ENCODE peak calls at places on chromosomes 2 and 18, in ten cellular contexts. One of them, this sample, is unnamed.

GRCh38 chr2:197298609-197299008 is 12.0 kb downstream of the ANKRD44 start:
- DNase-seq in fibroblast of lung: no peak
- DNase-seq in left ventricle myocardium inferior: no peak
- DNase-seq in sigmoid colon: no peak
- DNase-seq in esophagus squamous epithelium: no peak
- DNase-seq in IMR-90: no peak
- DNase-seq in body of pancreas: no peak
- DNase-seq in psoas muscle: no peak
- DNase-seq in kidney: no peak
- DNase-seq in WERI-Rb-1: no peak
- DNase-seq in this sample: no peak

GRCh38 chr2:149169653-149170052 is 131.2 kb downstream of the LYPD6B start:
- DNase-seq in fibroblast of lung: peak; percentile 10
- DNase-seq in left ventricle myocardium inferior: no peak
- DNase-seq in sigmoid colon: no peak
- DNase-seq in esophagus squamous epithelium: no peak
- DNase-seq in IMR-90: no peak
- DNase-seq in body of pancreas: peak; percentile 63
- DNase-seq in psoas muscle: no peak
- DNase-seq in kidney: no peak
- DNase-seq in WERI-Rb-1: no peak
- DNase-seq in this sample: no peak

GRCh38 chr2:186042207-186043028 is 303.8 kb downstream of the FSIP2 start:
- DNase-seq in fibroblast of lung: no peak
- DNase-seq in left ventricle myocardium inferior: no peak
- DNase-seq in sigmoid colon: no peak
- DNase-seq in esophagus squamous epithelium: no peak
- DNase-seq in IMR-90: no peak
- DNase-seq in body of pancreas: no peak
- DNase-seq in psoas muscle: no peak
- DNase-seq in kidney: no peak
- DNase-seq in WERI-Rb-1: no peak
- DNase-seq in this sample: no peak

GRCh38 chr2:163943403-163944356 is 207.9 kb upstream of the FIGN start:
- DNase-seq in fibroblast of lung: no peak
- DNase-seq in left ventricle myocardium inferior: no peak
- DNase-seq in sigmoid colon: no peak
- DNase-seq in esophagus squamous epithelium: no peak
- DNase-seq in IMR-90: no peak
- DNase-seq in body of pancreas: no peak
- DNase-seq in psoas muscle: no peak
- DNase-seq in kidney: no peak
- DNase-seq in WERI-Rb-1: no peak
- DNase-seq in this sample: no peak

GRCh38 chr2:159637988-159638501 is 21.7 kb upstream of the BAZ2B start:
- DNase-seq in fibroblast of lung: peak; percentile 99
- DNase-seq in left ventricle myocardium inferior: no peak
- DNase-seq in sigmoid colon: no peak
- DNase-seq in esophagus squamous epithelium: no peak
- DNase-seq in IMR-90: peak; percentile 91
- DNase-seq in body of pancreas: no peak
- DNase-seq in psoas muscle: no peak
- DNase-seq in kidney: no peak
- DNase-seq in WERI-Rb-1: no peak
- DNase-seq in this sample: no peak

GRCh38 chr2:45930396-45930792 is 278.9 kb downstream of the PRKCE start:
- DNase-seq in fibroblast of lung: peak; percentile 87
- DNase-seq in left ventricle myocardium inferior: no peak
- DNase-seq in sigmoid colon: no peak
- DNase-seq in esophagus squamous epithelium: no peak
- DNase-seq in IMR-90: peak; percentile 74
- DNase-seq in body of pancreas: no peak
- DNase-seq in psoas muscle: no peak
- DNase-seq in kidney: no peak
- DNase-seq in WERI-Rb-1: no peak
- DNase-seq in this sample: no peak

GRCh38 chr18:50071393-50071792 is 123.6 kb downstream of the MYO5B start:
- DNase-seq in fibroblast of lung: no peak
- DNase-seq in left ventricle myocardium inferior: no peak
- DNase-seq in sigmoid colon: no peak
- DNase-seq in esophagus squamous epithelium: no peak
- DNase-seq in IMR-90: no peak
- DNase-seq in body of pancreas: no peak
- DNase-seq in psoas muscle: no peak
- DNase-seq in kidney: no peak
- DNase-seq in WERI-Rb-1: no peak
- DNase-seq in this sample: no peak

GRCh38 chr2:85281553-85281952 is 46.2 kb downstream of the TGOLN2 start:
- DNase-seq in fibroblast of lung: no peak
- DNase-seq in left ventricle myocardium inferior: no peak
- DNase-seq in sigmoid colon: no peak
- DNase-seq in esophagus squamous epithelium: no peak
- DNase-seq in IMR-90: no peak
- DNase-seq in body of pancreas: no peak
- DNase-seq in psoas muscle: no peak
- DNase-seq in kidney: no peak
- DNase-seq in WERI-Rb-1: no peak
- DNase-seq in this sample: no peak

GRCh38 chr2:64781991-64782390 is 128.3 kb upstream of the SERTAD2 start:
- DNase-seq in fibroblast of lung: peak; percentile 86
- DNase-seq in left ventricle myocardium inferior: no peak
- DNase-seq in sigmoid colon: no peak
- DNase-seq in esophagus squamous epithelium: no peak
- DNase-seq in IMR-90: peak; percentile 27
- DNase-seq in body of pancreas: no peak
- DNase-seq in psoas muscle: no peak
- DNase-seq in kidney: no peak
- DNase-seq in WERI-Rb-1: no peak
- DNase-seq in this sample: no peak

GRCh38 chr2:163752252-163752651 is 16.4 kb upstream of the FIGN start:
- DNase-seq in fibroblast of lung: peak; percentile 61
- DNase-seq in left ventricle myocardium inferior: no peak
- DNase-seq in sigmoid colon: no peak
- DNase-seq in esophagus squamous epithelium: no peak
- DNase-seq in IMR-90: no peak
- DNase-seq in body of pancreas: no peak
- DNase-seq in psoas muscle: no peak
- DNase-seq in kidney: no peak
- DNase-seq in WERI-Rb-1: no peak
- DNase-seq in this sample: no peak

DNA sequence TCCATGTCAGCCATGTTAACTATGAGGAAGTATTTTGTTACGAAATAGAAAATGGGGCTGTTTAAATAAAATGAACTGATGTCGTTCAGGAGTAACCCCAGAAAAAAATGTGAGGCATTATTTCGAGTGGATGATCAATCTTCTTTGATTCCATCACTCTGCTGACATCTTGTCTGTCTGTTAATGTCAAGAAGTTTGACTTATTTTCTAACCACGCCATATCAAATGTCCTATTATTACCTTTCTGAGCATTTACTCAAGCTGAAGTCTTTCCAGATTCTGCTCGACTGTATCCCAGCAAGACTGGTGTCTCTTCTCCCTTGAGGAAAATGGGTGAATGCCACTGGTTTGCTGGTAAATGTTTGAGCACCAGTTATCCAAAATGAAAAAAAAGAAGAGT is 672.9 kb upstream of the SOX11 start:
- DNase-seq in fibroblast of lung: no peak
- DNase-seq in left ventricle myocardium inferior: no peak
- DNase-seq in sigmoid colon: no peak
- DNase-seq in esophagus squamous epithelium: no peak
- DNase-seq in IMR-90: no peak
- DNase-seq in body of pancreas: no peak
- DNase-seq in psoas muscle: no peak
- DNase-seq in kidney: no peak
- DNase-seq in WERI-Rb-1: no peak
- DNase-seq in this sample: no peak
- H3K9me3 ChIP-seq in fibroblast of lung: peaks cover 5% of the 10 kb centered on the region
- H3K9me3 ChIP-seq in left ventricle myocardium inferior: peaks cover 29% of the 10 kb centered on the region
- H3K9me3 ChIP-seq in sigmoid colon: peaks cover 3% of the 10 kb centered on the region
- H3K9me3 ChIP-seq in esophagus squamous epithelium: peaks cover 11% of the 10 kb centered on the region
- H3K9me3 ChIP-seq in IMR-90: peaks cover 18% of the 10 kb centered on the region
- H3K9me3 ChIP-seq in body of pancreas: no peaks in the 10 kb centered on the region
- H3K9me3 ChIP-seq in psoas muscle: no peaks in the 10 kb centered on the region
- H3K9me3 ChIP-seq in kidney: no peaks in the 10 kb centered on the region
- H3K9me3 ChIP-seq in WERI-Rb-1: peaks cover 11% of the 10 kb centered on the region
- H3K9me3 ChIP-seq in this sample: no peaks in the 10 kb centered on the region

GRCh38 chr2:173021939-173022371 is 53.7 kb upstream of the MAP3K20 start:
- DNase-seq in fibroblast of lung: peak; percentile 19
- DNase-seq in left ventricle myocardium inferior: peak; percentile 59
- DNase-seq in sigmoid colon: no peak
- DNase-seq in esophagus squamous epithelium: no peak
- DNase-seq in IMR-90: peak; percentile 60
- DNase-seq in body of pancreas: peak; percentile 17
- DNase-seq in psoas muscle: no peak
- DNase-seq in kidney: no peak
- DNase-seq in WERI-Rb-1: peak; percentile 20
- DNase-seq in this sample: no peak
- TF ChIP-seq CTCF in fibroblast of lung: peak; percentile 57
- TF ChIP-seq CTCF in left ventricle myocardium inferior: peak; percentile 56
- TF ChIP-seq CTCF in sigmoid colon: no peak
- TF ChIP-seq CTCF in esophagus squamous epithelium: peak; percentile 36
- TF ChIP-seq CTCF in IMR-90: peak; percentile 66
- TF ChIP-seq CTCF in body of pancreas: no peak
- TF ChIP-seq CTCF in psoas muscle: peak; percentile 44
- TF ChIP-seq CTCF in kidney: no peak
- TF ChIP-seq CTCF in WERI-Rb-1: peak; percentile 26
- TF ChIP-seq CTCF in this sample: peak; percentile 21

GRCh38 chr18:7598167-7599062 is 31.3 kb downstream of the PTPRM start:
- DNase-seq in fibroblast of lung: peak; percentile 69
- DNase-seq in left ventricle myocardium inferior: no peak
- DNase-seq in sigmoid colon: no peak
- DNase-seq in esophagus squamous epithelium: no peak
- DNase-seq in IMR-90: peak; percentile 66
- DNase-seq in body of pancreas: no peak
- DNase-seq in psoas muscle: no peak
- DNase-seq in kidney: no peak
- DNase-seq in WERI-Rb-1: no peak
- DNase-seq in this sample: no peak

GRCh38 chr18:7601936-7602335 is 34.8 kb downstream of the PTPRM start:
- DNase-seq in fibroblast of lung: no peak
- DNase-seq in left ventricle myocardium inferior: no peak
- DNase-seq in sigmoid colon: no peak
- DNase-seq in esophagus squamous epithelium: no peak
- DNase-seq in IMR-90: no peak
- DNase-seq in body of pancreas: no peak
- DNase-seq in psoas muscle: no peak
- DNase-seq in kidney: no peak
- DNase-seq in WERI-Rb-1: no peak
- DNase-seq in this sample: no peak

GRCh38 chr18:7600528-7601248 is 33.6 kb downstream of the PTPRM start:
- DNase-seq in fibroblast of lung: no peak
- DNase-seq in left ventricle myocardium inferior: no peak
- DNase-seq in sigmoid colon: no peak
- DNase-seq in esophagus squamous epithelium: no peak
- DNase-seq in IMR-90: no peak
- DNase-seq in body of pancreas: no peak
- DNase-seq in psoas muscle: no peak
- DNase-seq in kidney: no peak
- DNase-seq in WERI-Rb-1: no peak
- DNase-seq in this sample: no peak

GRCh38 chr18:7601249-7601620 is 34.1 kb downstream of the PTPRM start:
- DNase-seq in fibroblast of lung: peak; percentile 93
- DNase-seq in left ventricle myocardium inferior: no peak
- DNase-seq in sigmoid colon: no peak
- DNase-seq in esophagus squamous epithelium: no peak
- DNase-seq in IMR-90: peak; percentile 63
- DNase-seq in body of pancreas: no peak
- DNase-seq in psoas muscle: no peak
- DNase-seq in kidney: no peak
- DNase-seq in WERI-Rb-1: no peak
- DNase-seq in this sample: no peak

DNA sequence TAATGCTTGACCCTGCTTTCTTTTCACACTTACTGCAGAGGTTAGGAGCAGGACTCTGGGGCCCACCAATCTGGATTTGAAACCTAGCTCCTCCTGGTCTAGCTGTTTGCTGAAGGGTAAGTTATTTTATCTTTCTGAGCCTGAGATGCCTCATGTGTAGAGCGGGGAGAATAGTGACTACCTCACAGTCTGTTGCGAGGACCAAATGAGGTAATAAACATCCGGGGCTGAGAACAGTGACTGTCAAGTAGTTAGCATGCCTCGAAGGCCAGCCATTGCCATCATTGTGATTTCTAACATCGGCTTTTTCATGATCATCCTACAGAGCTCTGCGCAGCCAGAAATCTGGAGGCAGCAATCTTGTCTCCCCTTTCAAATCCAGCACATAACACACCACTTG is 32.9 kb downstream of the PTPRM start:
- DNase-seq in fibroblast of lung: no peak
- DNase-seq in left ventricle myocardium inferior: no peak
- DNase-seq in sigmoid colon: no peak
- DNase-seq in esophagus squamous epithelium: no peak
- DNase-seq in IMR-90: no peak
- DNase-seq in body of pancreas: no peak
- DNase-seq in psoas muscle: no peak
- DNase-seq in kidney: no peak
- DNase-seq in WERI-Rb-1: no peak
- DNase-seq in this sample: no peak
- H3K27ac ChIP-seq in fibroblast of lung: no peak overlapping the region
- H3K27ac ChIP-seq in left ventricle myocardium inferior: peak overlapping the region; percentile 49
- H3K27ac ChIP-seq in sigmoid colon: no peak overlapping the region
- H3K27ac ChIP-seq in esophagus squamous epithelium: no peak overlapping the region
- H3K27ac ChIP-seq in IMR-90: no peak overlapping the region
- H3K27ac ChIP-seq in body of pancreas: no peak overlapping the region
- H3K27ac ChIP-seq in psoas muscle: peak overlapping the region; percentile 42
- H3K27ac ChIP-seq in kidney: no peak overlapping the region
- H3K27ac ChIP-seq in WERI-Rb-1: no peak overlapping the region
- H3K27ac ChIP-seq in this sample: no peak overlapping the region

GRCh38 chr2:2022941-2023586 is 278.7 kb upstream of the PXDN start:
- DNase-seq in fibroblast of lung: no peak
- DNase-seq in left ventricle myocardium inferior: no peak
- DNase-seq in sigmoid colon: no peak
- DNase-seq in esophagus squamous epithelium: no peak
- DNase-seq in IMR-90: no peak
- DNase-seq in body of pancreas: no peak
- DNase-seq in psoas muscle: no peak
- DNase-seq in kidney: no peak
- DNase-seq in WERI-Rb-1: no peak
- DNase-seq in this sample: no peak
- H3K9me3 ChIP-seq in fibroblast of lung: no peaks in the 10 kb centered on the region
- H3K9me3 ChIP-seq in left ventricle myocardium inferior: no peaks in the 10 kb centered on the region
- H3K9me3 ChIP-seq in sigmoid colon: no peaks in the 10 kb centered on the region
- H3K9me3 ChIP-seq in esophagus squamous epithelium: no peaks in the 10 kb centered on the region
- H3K9me3 ChIP-seq in IMR-90: peaks cover 42% of the 10 kb centered on the region
- H3K9me3 ChIP-seq in body of pancreas: no peaks in the 10 kb centered on the region
- H3K9me3 ChIP-seq in psoas muscle: no peaks in the 10 kb centered on the region
- H3K9me3 ChIP-seq in kidney: no peaks in the 10 kb centered on the region
- H3K9me3 ChIP-seq in WERI-Rb-1: no peaks in the 10 kb centered on the region
- H3K9me3 ChIP-seq in this sample: no peaks in the 10 kb centered on the region

DNA sequence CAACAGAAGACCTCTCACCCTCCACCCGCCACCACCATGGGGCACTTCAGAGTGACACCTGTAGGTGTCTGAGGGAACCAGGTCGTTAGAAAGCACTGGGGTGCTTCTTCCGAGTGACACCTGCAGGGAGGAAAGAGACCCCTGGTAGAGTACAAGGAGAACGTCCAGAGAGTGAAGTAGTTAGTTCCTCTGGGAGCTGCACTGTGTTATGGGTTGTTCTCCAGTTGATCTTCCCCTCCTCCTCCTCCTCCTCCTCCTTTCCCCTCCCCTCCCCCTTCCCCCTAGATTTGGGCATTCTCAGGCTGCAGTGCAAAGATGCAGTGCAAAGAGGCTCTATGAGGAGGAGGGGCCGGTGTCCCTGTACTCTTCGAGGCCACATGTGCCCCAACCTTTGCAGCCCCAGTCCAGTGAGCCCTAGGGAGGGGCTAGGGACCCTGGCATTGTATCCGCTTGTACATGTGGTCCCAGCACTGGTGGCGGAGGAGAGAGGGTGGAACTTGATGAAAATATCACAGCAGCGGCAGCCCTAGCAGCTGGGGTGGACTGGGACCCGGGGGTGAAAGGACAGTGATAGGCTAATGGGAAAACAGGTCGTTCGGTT is 850 bp downstream of the DNAJB2 start:
- DNase-seq in fibroblast of lung: no peak
- DNase-seq in left ventricle myocardium inferior: no peak
- DNase-seq in sigmoid colon: peak; percentile 66
- DNase-seq in esophagus squamous epithelium: no peak
- DNase-seq in IMR-90: no peak
- DNase-seq in body of pancreas: peak; percentile 13
- DNase-seq in psoas muscle: no peak
- DNase-seq in kidney: peak; percentile 70
- DNase-seq in WERI-Rb-1: no peak
- DNase-seq in this sample: no peak
- TF ChIP-seq CTCF in fibroblast of lung: no peak
- TF ChIP-seq CTCF in left ventricle myocardium inferior: no peak
- TF ChIP-seq CTCF in sigmoid colon: no peak
- TF ChIP-seq CTCF in esophagus squamous epithelium: no peak
- TF ChIP-seq CTCF in IMR-90: no peak
- TF ChIP-seq CTCF in body of pancreas: no peak
- TF ChIP-seq CTCF in psoas muscle: no peak
- TF ChIP-seq CTCF in kidney: no peak
- TF ChIP-seq CTCF in WERI-Rb-1: peak; percentile 18
- TF ChIP-seq CTCF in this sample: peak; percentile 29

This sample was measured in adrenal gland.